ENCODE peak calls at places on chromosomes 4 and X, in five cellular contexts. B, Y, O, P and R are unnamed samples. For H3K9me3, the result is how much of the 10 kb centered on the place peaks cover.

GRCh38 chr4:94603170-94603747 is 151.5 kb downstream of the PDLIM5 start:
- DNase-seq in B (no peak), O (no peak), Y (peak), P (no peak), R (peak)

GRCh38 chr4:17094811-17095210 is 196.4 kb upstream of the LDB2 start:
- DNase-seq in P (no peak), Y (no peak), B (no peak), O (no peak), R (peak)

GRCh38 chr4:56250801-56251200 is 136.5 kb downstream of the AASDH start:
- DNase-seq in Y (no peak), O (no peak), B (no peak), P (no peak), R (no peak)

GRCh38 chr4:77921701-77922100 is 59.1 kb downstream of the MRPL1 start:
- DNase-seq in P (no peak), O (no peak), Y (no peak), B (no peak), R (no peak)

GRCh38 chr4:127708985-127709384 is 21.2 kb upstream of the SLC25A31 start:
- DNase-seq in B (no peak), Y (peak), P (no peak), O (no peak), R (peak)

GRCh38 chr4:18033111-18034085 is 11.8 kb upstream of the LCORL start:
- DNase-seq in B (no peak), P (no peak), O (no peak), Y (no peak), R (no peak)

GRCh38 chr4:81421346-81422218 is 50.1 kb downstream of the RASGEF1B start:
- DNase-seq in B (no peak), P (no peak), O (no peak), Y (no peak), R (no peak)

GRCh38 chrX:9148626-9149385 is 114.9 kb upstream of the FAM9B start:
- DNase-seq in B (no peak), Y (no peak), O (no peak), P (no peak), R (peak)

GRCh38 chr4:24793219-24794005 is 2.0 kb upstream of the SOD3 start:
- DNase-seq in B (no peak), O (no peak), Y (no peak), P (no peak), R (no peak)

GRCh38 chrX:120302434-120302833 is 8.8 kb downstream of the TMEM255A start:
- DNase-seq in O (peak), B (peak), Y (no peak), P (peak), R (no peak)

GRCh38 chr4:83701041-83701440 is 165.1 kb downstream of the GPAT3 start:
- DNase-seq in O (no peak), Y (no peak), P (no peak), B (no peak), R (no peak)
- H3K9me3 ChIP-seq in O (under half), Y (under half), P (under half), B (under half), R (under half)

DNA sequence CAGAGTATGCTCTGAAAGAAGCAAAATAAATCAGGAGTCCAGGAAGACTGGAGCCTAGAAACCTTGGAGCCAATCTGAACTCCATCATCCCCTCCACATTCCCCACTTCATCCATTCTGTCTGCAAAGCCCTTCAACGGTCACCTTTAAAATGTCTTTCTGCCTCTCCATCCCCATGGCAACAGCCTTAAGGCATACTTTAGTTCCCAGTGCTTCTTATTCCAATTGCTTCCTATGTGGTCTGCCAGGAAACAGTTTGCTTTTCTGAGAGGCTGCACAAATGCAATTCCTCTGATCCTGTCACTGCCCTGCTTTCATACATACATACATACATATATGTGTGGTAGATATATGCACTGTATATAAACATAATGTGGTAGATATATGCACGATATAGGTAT is 802 bp upstream of the MAGEH1 start:
- DNase-seq in O (no peak), B (no peak), P (no peak), Y (no peak), R (no peak)
- H3K4me3 ChIP-seq in O (peak), B (no peak), P (peak), Y (no peak), R (peak)

GRCh38 chr4:20320232-20320631 is 68.5 kb downstream of the SLIT2 start:
- DNase-seq in Y (no peak), P (no peak), B (no peak), O (no peak), R (no peak)
- H3K9me3 ChIP-seq in Y (under half), P (under half), B (under half), O (under half), R (under half)

GRCh38 chr4:5810770-5811430 is 82.0 kb downstream of the CRMP1 start:
- DNase-seq in O (no peak), B (no peak), Y (no peak), P (no peak), R (no peak)

GRCh38 chr4:5814421-5814820 is 78.5 kb downstream of the CRMP1 start:
- DNase-seq in O (no peak), B (no peak), P (no peak), Y (no peak), R (no peak)

GRCh38 chr4:5810151-5810550 is 82.7 kb downstream of the CRMP1 start:
- DNase-seq in B (no peak), O (no peak), P (no peak), Y (no peak), R (no peak)

GRCh38 chr4:5813882-5814255 is 79.0 kb downstream of the CRMP1 start:
- DNase-seq in O (no peak), Y (no peak), B (no peak), P (no peak), R (no peak)

GRCh38 chr4:5812506-5813229 is 80.2 kb downstream of the CRMP1 start:
- DNase-seq in O (no peak), B (peak), Y (peak), P (peak), R (no peak)
- H3K4me3 ChIP-seq in O (no peak), B (no peak), Y (no peak), P (no peak), R (no peak)

DNA sequence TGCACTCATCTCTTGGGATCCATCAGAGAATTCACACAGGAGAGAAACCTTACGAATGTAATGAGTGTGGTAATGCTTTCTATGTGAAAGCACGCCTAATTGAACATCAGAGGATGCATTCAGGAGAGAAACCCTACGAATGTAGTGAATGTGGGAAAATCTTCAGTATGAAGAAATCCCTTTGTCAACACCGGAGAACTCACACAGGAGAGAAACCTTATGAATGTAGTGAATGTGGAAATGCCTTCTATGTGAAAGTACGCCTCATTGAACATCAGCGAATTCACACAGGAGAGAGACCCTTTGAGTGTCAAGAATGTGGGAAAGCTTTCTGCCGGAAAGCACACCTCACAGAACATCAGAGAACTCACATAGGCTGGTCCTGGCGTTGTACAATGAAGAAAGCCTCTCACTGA is 42.8 kb downstream of the ZNF157 start:
- DNase-seq in P (no peak), O (no peak), Y (no peak), B (no peak), R (no peak)
- H3K9me3 ChIP-seq in P (under half), O (under half), Y (under half), B (under half), R (under half)

GRCh38 chr4:80195441-80196139 is 1.7 kb upstream of the PRDM8 start:
- DNase-seq in Y (no peak), B (no peak), O (no peak), P (no peak), R (no peak)

GRCh38 chr4:80197132-80197573 is at the start of gene PRDM8:
- DNase-seq in P (no peak), B (peak), O (no peak), Y (no peak), R (peak)

GRCh38 chr4:80199004-80199579 is 1.8 kb downstream of the PRDM8 start:
- DNase-seq in P (no peak), O (no peak), Y (no peak), B (no peak), R (no peak)

GRCh38 chr4:80197601-80198444 is 520 bp downstream of the PRDM8 start:
- DNase-seq in P (no peak), B (no peak), Y (no peak), O (no peak), R (peak)

DNA sequence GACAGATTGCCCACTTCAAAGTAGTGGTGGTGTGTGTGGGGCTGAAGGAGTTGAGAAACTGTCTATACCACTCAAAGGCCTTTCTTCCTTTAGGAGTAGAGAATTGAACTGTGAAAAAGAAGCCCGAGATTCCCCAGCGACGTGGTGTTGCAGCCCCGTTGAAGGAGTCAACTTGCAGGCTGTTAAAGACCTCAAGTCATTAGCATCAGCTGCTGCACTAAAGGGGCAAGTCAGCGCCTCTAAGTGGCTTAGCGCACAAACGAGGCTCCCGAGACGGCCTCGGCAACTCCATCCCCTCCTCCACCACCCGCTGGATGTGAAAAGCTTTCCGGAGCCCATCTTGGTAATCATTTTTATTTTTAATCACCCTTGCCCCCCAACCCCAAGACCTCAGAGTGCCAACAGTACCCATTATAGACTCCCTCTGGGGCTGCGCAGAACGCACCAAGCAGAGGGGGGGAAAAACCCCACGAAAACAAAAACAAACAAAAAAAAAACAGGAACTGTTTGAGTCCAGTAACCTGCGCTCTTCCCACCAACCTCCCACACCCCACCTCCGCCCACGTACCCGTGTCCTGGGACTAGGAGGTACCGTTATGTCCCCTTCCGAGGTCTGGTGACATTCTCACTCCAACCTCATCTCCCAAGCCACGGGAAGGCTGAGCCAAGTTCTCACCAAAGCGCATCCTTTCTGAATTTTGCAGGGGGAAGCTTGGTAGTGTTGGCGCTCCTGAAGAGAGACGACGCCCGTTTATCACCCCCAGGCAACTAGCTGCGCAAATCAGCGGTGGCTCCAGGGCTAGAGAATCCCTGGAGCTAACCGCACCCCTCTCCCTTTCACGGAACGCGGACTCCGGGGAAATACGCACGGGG is 808 bp upstream of the PRDM8 start:
- DNase-seq in B (no peak), P (no peak), Y (no peak), O (no peak), R (no peak)
- H3K4me3 ChIP-seq in B (peak), P (no peak), Y (no peak), O (peak), R (peak)

GRCh38 chr4:41102360-41103092 is 111.8 kb downstream of the APBB2 start:
- DNase-seq in P (no peak), Y (no peak), B (no peak), O (no peak), R (no peak)
- H3K9me3 ChIP-seq in P (under half), Y (under half), B (under half), O (under half), R (under half)

DNA sequence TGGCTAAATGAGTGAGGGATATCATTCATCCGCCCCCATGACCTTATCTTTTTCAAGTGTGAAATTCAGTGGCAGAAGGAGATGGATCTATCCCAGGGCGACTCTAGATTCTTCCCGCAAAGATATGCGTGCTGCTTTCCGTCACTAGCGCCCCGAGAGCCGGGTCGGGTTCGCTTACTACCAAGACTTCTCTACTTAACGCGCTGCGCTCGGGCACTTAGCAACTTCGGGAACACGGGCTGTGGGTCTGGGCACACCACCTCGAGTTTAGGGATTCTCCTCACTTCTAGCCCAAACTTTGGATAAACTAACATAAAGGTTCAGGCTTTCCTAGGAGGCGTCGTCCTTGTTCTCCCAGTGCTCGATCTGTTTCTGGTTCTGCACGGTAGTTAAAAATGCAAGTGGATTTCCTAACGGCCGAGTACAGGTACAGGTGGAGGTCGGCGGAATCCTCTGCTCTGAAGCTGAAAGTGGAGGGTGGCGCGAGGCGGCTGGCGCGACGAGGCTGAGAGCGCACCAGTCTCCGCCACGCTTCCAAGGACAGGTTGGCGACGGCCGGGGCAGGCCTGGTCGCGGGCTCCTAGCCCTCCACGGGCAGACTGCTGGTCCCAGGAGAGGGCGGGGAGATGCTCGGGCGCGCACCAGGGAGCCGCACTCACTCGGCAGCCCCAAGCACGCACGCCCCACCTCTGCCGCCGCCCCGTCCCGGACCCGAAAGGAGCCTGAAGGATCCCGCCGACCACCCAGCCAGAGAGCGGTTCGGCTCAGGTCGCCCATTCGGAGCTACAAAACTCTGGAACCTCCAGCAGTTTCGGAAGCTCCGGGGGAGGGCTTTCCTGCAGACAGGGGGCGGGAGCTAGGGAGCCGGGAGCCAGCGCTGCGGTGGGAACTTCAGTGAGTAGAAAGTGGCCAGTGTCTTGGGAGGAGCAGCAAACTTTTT is 100.8 kb upstream of the TENM3 start:
- DNase-seq in P (no peak), B (no peak), Y (peak), O (no peak), R (peak)
- H3K4me3 ChIP-seq in P (no peak), B (no peak), Y (no peak), O (no peak), R (peak)